ENCODE peak calls at places on chromosome 3, in five cellular contexts. One of them, this sample, is unnamed.

GRCh38 chr3:47431225-47431624 is 44.5 kb downstream of the SCAP start:
- DNase-seq in body of pancreas: no peak
- DNase-seq in K562: no peak
- DNase-seq in tibial nerve: no peak
- DNase-seq in right lobe of liver: no peak
- DNase-seq in this sample: no peak

GRCh38 chr3:70702132-70702531 is 389.7 kb upstream of the MDFIC2 start:
- DNase-seq in body of pancreas: no peak
- DNase-seq in right lobe of liver: no peak
- DNase-seq in K562: no peak
- DNase-seq in tibial nerve: no peak
- DNase-seq in this sample: no peak

GRCh38 chr3:118128886-118129285 is 905.8 kb downstream of the IGSF11 start:
- DNase-seq in tibial nerve: no peak
- DNase-seq in right lobe of liver: no peak
- DNase-seq in K562: no peak
- DNase-seq in body of pancreas: no peak
- DNase-seq in this sample: no peak

GRCh38 chr3:44511238-44511567 is 33.7 kb upstream of the ZNF445 start:
- DNase-seq in tibial nerve: no peak
- DNase-seq in body of pancreas: no peak
- DNase-seq in K562: no peak
- DNase-seq in right lobe of liver: no peak
- DNase-seq in this sample: no peak

GRCh38 chr3:24135280-24135679 is 190.2 kb downstream of the NR1D2 start:
- DNase-seq in K562: no peak
- DNase-seq in tibial nerve: no peak
- DNase-seq in right lobe of liver: no peak
- DNase-seq in body of pancreas: no peak
- DNase-seq in this sample: no peak

GRCh38 chr3:149448331-149448831 is 26.1 kb upstream of the TM4SF4 start:
- DNase-seq in body of pancreas: no peak
- DNase-seq in K562: no peak
- DNase-seq in right lobe of liver: no peak
- DNase-seq in tibial nerve: no peak
- DNase-seq in this sample: no peak

GRCh38 chr3:127286571-127287140 is 1.2 kb downstream of the PRR20G start:
- DNase-seq in K562: no peak
- DNase-seq in body of pancreas: no peak
- DNase-seq in right lobe of liver: no peak
- DNase-seq in tibial nerve: no peak
- DNase-seq in this sample: no peak

GRCh38 chr3:81995334-81995733 is 233.9 kb upstream of the GBE1 start:
- DNase-seq in tibial nerve: no peak
- DNase-seq in K562: no peak
- DNase-seq in right lobe of liver: no peak
- DNase-seq in body of pancreas: peak
- DNase-seq in this sample: no peak

GRCh38 chr3:181933052-181933618 is 221.4 kb downstream of the SOX2 start:
- DNase-seq in tibial nerve: no peak
- DNase-seq in K562: no peak
- DNase-seq in body of pancreas: no peak
- DNase-seq in right lobe of liver: no peak
- DNase-seq in this sample: no peak

GRCh38 chr3:187296915-187297314 is 5.4 kb upstream of the MASP1 start:
- DNase-seq in right lobe of liver: no peak
- DNase-seq in body of pancreas: no peak
- DNase-seq in tibial nerve: no peak
- DNase-seq in K562: no peak
- DNase-seq in this sample: no peak

GRCh38 chr3:111241960-111242359 is 170.3 kb downstream of the NECTIN3 start:
- DNase-seq in right lobe of liver: no peak
- DNase-seq in K562: no peak
- DNase-seq in body of pancreas: no peak
- DNase-seq in tibial nerve: no peak
- DNase-seq in this sample: no peak

GRCh38 chr3:87791248-87792027 is 267.4 kb downstream of the CGGBP1 start:
- DNase-seq in K562: no peak
- DNase-seq in right lobe of liver: no peak
- DNase-seq in body of pancreas: no peak
- DNase-seq in tibial nerve: no peak
- DNase-seq in this sample: no peak

GRCh38 chr3:35772364-35773009 is 133.2 kb downstream of the ARPP21 start:
- DNase-seq in body of pancreas: no peak
- DNase-seq in right lobe of liver: no peak
- DNase-seq in K562: no peak
- DNase-seq in tibial nerve: no peak
- DNase-seq in this sample: peak

GRCh38 chr3:143644370-143645089 is 203.7 kb downstream of the SLC9A9 start:
- DNase-seq in K562: peak
- DNase-seq in tibial nerve: no peak
- DNase-seq in right lobe of liver: no peak
- DNase-seq in body of pancreas: peak
- DNase-seq in this sample: no peak

GRCh38 chr3:147130461-147130860 is 275.9 kb downstream of the ZIC4 start:
- DNase-seq in K562: no peak
- DNase-seq in body of pancreas: no peak
- DNase-seq in tibial nerve: no peak
- DNase-seq in right lobe of liver: no peak
- DNase-seq in this sample: no peak

GRCh38 chr3:21573291-21573690 is 177.7 kb downstream of the ZNF385D start:
- DNase-seq in right lobe of liver: no peak
- DNase-seq in tibial nerve: no peak
- DNase-seq in K562: no peak
- DNase-seq in body of pancreas: no peak
- DNase-seq in this sample: no peak

GRCh38 chr3:78660958-78661357 is 1106.8 kb downstream of the ROBO1 start:
- DNase-seq in K562: no peak
- DNase-seq in right lobe of liver: no peak
- DNase-seq in body of pancreas: no peak
- DNase-seq in tibial nerve: no peak
- DNase-seq in this sample: peak

GRCh38 chr3:114406286-114406685 is 112.5 kb downstream of the TIGIT start:
- DNase-seq in right lobe of liver: no peak
- DNase-seq in K562: no peak
- DNase-seq in tibial nerve: no peak
- DNase-seq in body of pancreas: no peak
- DNase-seq in this sample: no peak

GRCh38 chr3:136802481-136802996 is 16.4 kb upstream of the SLC35G2 start:
- DNase-seq in tibial nerve: no peak
- DNase-seq in body of pancreas: no peak
- DNase-seq in right lobe of liver: no peak
- DNase-seq in K562: no peak
- DNase-seq in this sample: no peak

GRCh38 chr3:172522871-172523818 is at the start of gene TNFSF10:
- DNase-seq in right lobe of liver: peak
- DNase-seq in body of pancreas: peak
- DNase-seq in tibial nerve: peak
- DNase-seq in K562: no peak
- DNase-seq in this sample: peak

GRCh38 chr3:39343076-39343717 is 13.7 kb downstream of the CCR8 start:
- DNase-seq in right lobe of liver: no peak
- DNase-seq in tibial nerve: no peak
- DNase-seq in body of pancreas: no peak
- DNase-seq in K562: no peak
- DNase-seq in this sample: no peak

GRCh38 chr3:30502051-30502741 is 104.2 kb upstream of the TGFBR2 start:
- DNase-seq in K562: no peak
- DNase-seq in right lobe of liver: no peak
- DNase-seq in body of pancreas: no peak
- DNase-seq in tibial nerve: no peak
- DNase-seq in this sample: no peak

GRCh38 chr3:30503431-30503830 is 103.0 kb upstream of the TGFBR2 start:
- DNase-seq in K562: no peak
- DNase-seq in tibial nerve: no peak
- DNase-seq in right lobe of liver: no peak
- DNase-seq in body of pancreas: no peak
- DNase-seq in this sample: no peak

GRCh38 chr3:30505866-30506517 is 100.4 kb upstream of the TGFBR2 start:
- DNase-seq in K562: no peak
- DNase-seq in body of pancreas: no peak
- DNase-seq in tibial nerve: no peak
- DNase-seq in right lobe of liver: no peak
- DNase-seq in this sample: no peak

GRCh38 chr3:30502742-30503073 is 103.7 kb upstream of the TGFBR2 start:
- DNase-seq in tibial nerve: no peak
- DNase-seq in right lobe of liver: no peak
- DNase-seq in body of pancreas: no peak
- DNase-seq in K562: no peak
- DNase-seq in this sample: no peak

DNA sequence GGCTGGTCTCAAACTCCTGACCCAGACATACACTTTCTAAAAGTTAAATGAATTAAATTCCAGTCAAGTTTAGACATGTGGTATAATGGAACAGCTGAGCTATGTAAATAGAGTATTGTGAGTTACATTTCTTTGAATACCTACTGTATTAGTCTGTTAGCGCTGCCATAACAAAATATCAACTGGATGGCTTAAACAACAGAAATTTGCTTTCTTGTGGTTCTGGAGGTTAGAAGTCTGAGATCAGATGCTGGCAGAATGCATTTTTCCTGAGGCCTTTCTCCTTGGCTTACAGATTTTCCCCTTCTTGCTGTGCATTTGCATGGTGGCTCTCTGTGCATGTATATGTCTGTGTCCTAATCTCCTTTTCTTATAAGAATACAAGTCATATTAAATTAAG is 101.5 kb upstream of the TGFBR2 start:
- DNase-seq in K562: no peak
- DNase-seq in right lobe of liver: no peak
- DNase-seq in tibial nerve: no peak
- DNase-seq in body of pancreas: no peak
- DNase-seq in this sample: no peak
- H3K27ac ChIP-seq in K562: no peak
- H3K27ac ChIP-seq in right lobe of liver: no peak
- H3K27ac ChIP-seq in tibial nerve: no peak
- H3K27ac ChIP-seq in body of pancreas: no peak
- H3K27ac ChIP-seq in this sample: no peak

GRCh38 chr3:107522510-107523360 is at the start of gene BBX:
- DNase-seq in K562: peak
- DNase-seq in body of pancreas: peak
- DNase-seq in right lobe of liver: peak
- DNase-seq in tibial nerve: peak
- DNase-seq in this sample: peak

GRCh38 chr3:107525954-107526305 is 3.2 kb downstream of the BBX start:
- DNase-seq in body of pancreas: no peak
- DNase-seq in right lobe of liver: no peak
- DNase-seq in tibial nerve: no peak
- DNase-seq in K562: no peak
- DNase-seq in this sample: no peak

GRCh38 chr3:107523361-107524213 is 825 bp downstream of the BBX start:
- DNase-seq in right lobe of liver: peak
- DNase-seq in K562: peak
- DNase-seq in body of pancreas: peak
- DNase-seq in tibial nerve: peak
- DNase-seq in this sample: peak

GRCh38 chr3:107524214-107525100 is 1.7 kb downstream of the BBX start:
- DNase-seq in body of pancreas: peak
- DNase-seq in right lobe of liver: peak
- DNase-seq in tibial nerve: peak
- DNase-seq in K562: peak
- DNase-seq in this sample: peak

DNA sequence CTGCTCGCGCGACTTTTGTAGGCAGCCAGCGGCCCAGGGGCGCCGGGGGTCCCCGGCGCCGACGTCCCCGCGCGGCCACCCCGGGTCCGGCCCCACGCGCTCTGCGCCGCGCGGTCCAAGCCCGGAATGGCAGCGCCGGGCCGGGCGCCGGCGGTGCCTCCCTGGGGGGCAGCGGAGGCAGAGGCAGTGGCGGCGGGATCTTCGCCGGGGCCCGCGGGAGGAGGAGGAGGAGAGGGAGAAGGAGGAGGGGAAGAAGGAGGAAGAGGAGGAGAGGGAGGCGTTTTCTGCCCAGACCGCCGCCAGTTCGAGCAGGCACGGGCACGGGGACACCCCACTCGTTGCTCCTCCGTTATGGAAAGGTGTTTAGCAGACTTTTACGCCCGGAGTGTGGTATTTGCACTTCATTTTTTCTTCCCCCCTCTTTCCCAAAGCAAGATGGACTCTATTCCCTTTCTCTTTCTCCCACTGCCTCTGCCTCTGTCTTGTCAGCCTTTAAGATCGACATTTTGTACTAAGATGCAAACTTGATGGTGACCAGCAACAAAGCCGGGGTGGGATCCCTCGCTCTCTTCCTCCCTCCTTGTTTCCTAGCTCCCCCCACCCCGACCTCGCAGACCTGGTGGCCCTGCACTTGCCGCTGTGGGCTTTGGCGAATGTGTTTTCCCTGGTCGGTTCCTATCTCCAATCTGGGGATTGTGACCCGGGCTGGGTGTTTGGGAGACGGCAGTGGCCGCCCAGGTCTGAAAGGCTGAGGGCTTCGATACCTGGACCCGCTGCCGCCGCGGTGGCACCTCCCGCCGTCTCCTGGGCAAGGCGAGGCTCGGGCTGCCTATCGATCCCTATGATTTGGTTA is 2.6 kb downstream of the BBX start:
- DNase-seq in body of pancreas: peak
- DNase-seq in K562: peak
- DNase-seq in tibial nerve: no peak
- DNase-seq in right lobe of liver: peak
- DNase-seq in this sample: peak
- TF ChIP-seq POLR2A in body of pancreas: peak
- TF ChIP-seq POLR2A in K562: peak
- TF ChIP-seq POLR2A in tibial nerve: no peak
- TF ChIP-seq POLR2A in right lobe of liver: peak
- TF ChIP-seq POLR2A in this sample: no peak

GRCh38 chr3:43215684-43216336 is 70.5 kb upstream of the SNRK start:
- DNase-seq in right lobe of liver: no peak
- DNase-seq in K562: no peak
- DNase-seq in body of pancreas: no peak
- DNase-seq in tibial nerve: no peak
- DNase-seq in this sample: no peak
- H3K27ac ChIP-seq in right lobe of liver: no peak
- H3K27ac ChIP-seq in K562: no peak
- H3K27ac ChIP-seq in body of pancreas: peak
- H3K27ac ChIP-seq in tibial nerve: no peak
- H3K27ac ChIP-seq in this sample: no peak

DNA sequence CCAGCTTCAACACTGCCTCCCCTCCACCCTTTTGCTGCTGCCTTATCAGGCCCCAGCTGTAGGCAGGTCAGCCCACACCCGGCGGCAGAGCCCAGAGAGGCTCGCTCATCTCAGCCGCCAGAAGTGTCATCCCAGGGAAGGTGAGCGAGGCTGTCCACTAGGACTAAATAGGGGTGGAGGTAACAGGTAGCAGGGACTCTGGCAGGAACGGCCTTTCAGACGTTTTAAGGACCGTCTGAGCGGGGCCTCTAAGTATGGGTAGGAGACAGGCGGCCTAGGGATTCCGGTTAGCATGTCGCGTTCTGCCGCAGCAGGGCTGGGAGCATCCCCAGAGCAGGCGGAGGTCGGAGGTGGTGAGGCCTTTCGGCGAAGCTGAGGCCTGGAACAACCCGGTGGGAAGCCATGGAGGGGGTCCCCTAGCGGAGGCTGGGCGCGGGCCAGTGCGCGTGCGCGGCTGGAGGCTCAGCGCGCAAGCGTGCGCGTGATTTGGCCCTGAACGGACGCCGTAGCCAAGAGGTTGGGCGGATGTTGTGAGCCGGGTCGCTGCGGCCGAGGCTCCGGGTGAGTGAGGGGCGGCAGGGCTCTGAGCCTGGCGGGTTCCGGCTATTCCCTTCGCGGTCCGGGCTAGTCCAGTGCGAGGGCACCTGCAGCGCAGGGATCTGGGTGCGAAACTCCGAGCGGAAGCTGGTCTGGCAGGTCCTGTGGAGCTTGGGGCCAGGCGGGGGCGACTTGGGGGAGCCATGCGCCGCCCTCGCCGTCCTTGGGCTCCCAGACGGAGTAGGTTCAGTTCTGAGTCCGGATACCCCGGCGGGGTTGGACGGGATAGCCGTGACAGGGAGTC is at the start of the genes MST1 and RNF123:
- DNase-seq in body of pancreas: peak
- DNase-seq in K562: peak
- DNase-seq in right lobe of liver: peak
- DNase-seq in tibial nerve: peak
- DNase-seq in this sample: peak
- TF ChIP-seq POLR2A in body of pancreas: peak
- TF ChIP-seq POLR2A in K562: peak
- TF ChIP-seq POLR2A in right lobe of liver: no peak
- TF ChIP-seq POLR2A in tibial nerve: no peak
- TF ChIP-seq POLR2A in this sample: peak